ENCODE peak calls at places on chromosomes 1 and 21, in nine cellular contexts. L, H, P, F, W, S, B, Z and Y are unnamed samples.

GRCh38 chr1:210250998-210251679 is 18.5 kb downstream of the SERTAD4 start:
- DNase-seq in L (peak; percentile 62), H (peak; percentile 34), P (peak; percentile 77), F (peak; percentile 81), W (no peak), S (no peak), B (no peak), Z (peak; percentile 89), Y (peak; percentile 41)

GRCh38 chr1:223135176-223135575 is 7.9 kb downstream of the TLR5 start:
- DNase-seq in L (no peak), H (peak; percentile 72), P (no peak), F (peak; percentile 47), W (no peak), S (no peak), B (peak; percentile 69), Z (no peak), Y (peak; percentile 79)

GRCh38 chr1:200873116-200873670 is 412 bp downstream of the GPR25 start:
- DNase-seq in L (no peak), H (no peak), P (no peak), F (no peak), W (no peak), S (no peak), B (no peak), Z (peak; percentile 63), Y (peak; percentile 13)

GRCh38 chr1:43460988-43461693 is 7.4 kb upstream of the HYI start:
- DNase-seq in L (no peak), H (no peak), P (no peak), F (no peak), W (no peak), S (no peak), B (peak; percentile 68), Z (no peak), Y (peak; percentile 41)

GRCh38 chr1:194295690-194296089 is 1109.3 kb upstream of the B3GALT2 start:
- DNase-seq in L (no peak), H (no peak), P (no peak), F (no peak), W (peak; percentile 13), S (peak; percentile 49), B (peak; percentile 44), Z (no peak), Y (peak; percentile 55)

GRCh38 chr1:1361982-1362423 is 3.6 kb upstream of the MXRA8 start:
- DNase-seq in L (no peak), H (peak; percentile 71), P (no peak), F (no peak), W (no peak), S (no peak), B (peak; percentile 85), Z (peak; percentile 61), Y (peak; percentile 50)

GRCh38 chr1:47780469-47780995 is 216.7 kb downstream of the TRABD2B start:
- DNase-seq in L (no peak), H (no peak), P (no peak), F (no peak), W (peak; percentile 32), S (no peak), B (no peak), Z (no peak), Y (no peak)

GRCh38 chr1:158203693-158204457 is 23.2 kb downstream of the CD1D start:
- DNase-seq in L (no peak), H (no peak), P (no peak), F (no peak), W (peak; percentile 42), S (no peak), B (peak; percentile 76), Z (no peak), Y (peak; percentile 72)

GRCh38 chr1:192603218-192603787 is 27.7 kb downstream of the RGS1 start:
- DNase-seq in L (no peak), H (no peak), P (no peak), F (no peak), W (no peak), S (no peak), B (no peak), Z (no peak), Y (no peak)

GRCh38 chr1:86704972-86705632 is 726 bp downstream of the SH3GLB1 start:
- DNase-seq in L (peak; percentile 75), H (peak; percentile 65), P (no peak), F (peak; percentile 50), W (peak; percentile 60), S (peak; percentile 64), B (peak; percentile 50), Z (peak; percentile 52), Y (peak; percentile 61)

GRCh38 chr1:89532228-89532627 is 7.6 kb downstream of the LRRC8B start:
- DNase-seq in L (no peak), H (no peak), P (no peak), F (no peak), W (no peak), S (no peak), B (no peak), Z (no peak), Y (no peak)

GRCh38 chr1:242430956-242431355 is 93.5 kb downstream of the PLD5 start:
- DNase-seq in L (no peak), H (no peak), P (no peak), F (no peak), W (no peak), S (no peak), B (no peak), Z (no peak), Y (no peak)

GRCh38 chr1:242428403-242429190 is 95.9 kb downstream of the PLD5 start:
- DNase-seq in L (no peak), H (no peak), P (no peak), F (no peak), W (no peak), S (no peak), B (no peak), Z (no peak), Y (no peak)

GRCh38 chr1:242427519-242427918 is 97.0 kb downstream of the PLD5 start:
- DNase-seq in L (no peak), H (no peak), P (no peak), F (no peak), W (no peak), S (no peak), B (no peak), Z (no peak), Y (no peak)

GRCh38 chr1:242425232-242425631 is 99.3 kb downstream of the PLD5 start:
- DNase-seq in L (no peak), H (no peak), P (no peak), F (no peak), W (no peak), S (no peak), B (no peak), Z (no peak), Y (no peak)

DNA sequence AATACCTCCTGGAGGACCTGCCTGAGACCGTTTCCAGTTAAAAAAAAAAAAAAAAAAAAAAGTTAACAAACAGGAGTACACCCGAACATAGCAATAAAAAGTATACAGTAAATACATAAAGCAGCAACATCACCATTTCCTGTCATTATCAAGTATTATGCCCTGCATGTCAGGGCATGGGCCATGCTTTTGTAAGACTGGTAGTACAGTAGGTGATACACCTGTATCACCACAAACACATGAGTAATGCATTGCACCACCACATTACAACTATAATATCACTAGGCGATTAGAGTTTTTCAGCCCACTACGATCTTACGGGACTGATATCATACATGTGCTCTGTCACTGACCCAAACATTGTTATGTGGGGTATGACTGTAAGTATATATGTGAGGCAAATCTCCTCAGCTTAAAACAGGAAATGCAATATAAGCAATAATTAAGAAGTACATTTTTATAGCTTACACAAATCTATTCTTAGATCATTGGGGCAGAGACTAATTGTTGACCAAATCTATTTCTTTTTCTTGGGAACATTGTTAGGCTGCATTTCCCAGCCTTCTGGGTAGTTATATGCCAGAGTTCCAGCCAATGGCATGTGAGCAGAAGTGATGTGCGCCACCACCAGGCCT is 98.1 kb downstream of the PLD5 start:
- DNase-seq in L (no peak), H (no peak), P (no peak), F (no peak), W (peak; percentile 20), S (no peak), B (no peak), Z (no peak), Y (no peak)
- TF ChIP-seq CTCF in L (no peak), H (no peak), P (no peak), F (no peak), W (no peak), S (no peak), B (no peak), Z (no peak), Y (no peak)

DNA sequence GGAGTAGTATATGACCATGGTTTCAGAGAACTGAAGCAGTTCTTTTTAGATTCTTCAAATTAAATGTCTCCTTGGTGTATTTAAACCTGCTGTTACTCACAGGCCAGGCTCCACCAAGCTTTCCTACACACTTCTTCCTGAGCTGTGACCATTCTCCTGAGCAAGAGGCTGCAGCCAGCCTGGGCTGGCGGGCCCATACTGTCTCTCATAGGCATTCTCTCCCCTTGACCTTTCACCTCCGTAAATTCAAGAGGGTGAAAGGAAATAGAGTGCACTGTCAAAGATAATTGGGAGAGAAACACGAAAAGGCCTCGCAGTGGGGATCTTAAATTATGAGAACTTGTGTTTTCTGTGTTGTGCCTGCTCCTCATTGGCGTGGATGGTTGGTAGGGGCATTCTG is 2.3 kb downstream of the ARF1 start:
- DNase-seq in L (peak; percentile 22), H (peak; percentile 4), P (peak; percentile 19), F (no peak), W (no peak), S (no peak), B (no peak), Z (no peak), Y (no peak)
- H3K4me1 ChIP-seq in L (peaks cover 71% of the 10 kb centered on the region), H (peaks cover 67% of the 10 kb centered on the region), P (peaks cover 71% of the 10 kb centered on the region), F (peaks cover 53% of the 10 kb centered on the region), W (peaks cover 45% of the 10 kb centered on the region), S (peaks cover 75% of the 10 kb centered on the region), B (peaks cover 29% of the 10 kb centered on the region), Z (peaks cover 6% of the 10 kb centered on the region), Y (peaks cover 59% of the 10 kb centered on the region)

GRCh38 chr21:45529785-45530422 is 12.3 kb downstream of the SLC19A1 start:
- DNase-seq in L (no peak), H (no peak), P (no peak), F (no peak), W (no peak), S (no peak), B (no peak), Z (no peak), Y (no peak)

GRCh38 chr21:45528028-45528705 is 14.1 kb downstream of the SLC19A1 start:
- DNase-seq in L (peak; percentile 67), H (peak; percentile 2), P (peak; percentile 71), F (no peak), W (no peak), S (no peak), B (no peak), Z (no peak), Y (no peak)

GRCh38 chr21:45531393-45532215 is 10.6 kb downstream of the SLC19A1 start:
- DNase-seq in L (peak; percentile 45), H (peak; percentile 11), P (peak; percentile 61), F (no peak), W (no peak), S (no peak), B (no peak), Z (no peak), Y (no peak)

GRCh38 chr21:45530423-45531113 is 11.7 kb downstream of the SLC19A1 start:
- DNase-seq in L (peak; percentile 39), H (peak; percentile 7), P (peak; percentile 57), F (no peak), W (no peak), S (no peak), B (no peak), Z (no peak), Y (no peak)

GRCh38 chr21:45528981-45529784 is 13.1 kb downstream of the SLC19A1 start:
- DNase-seq in L (peak; percentile 55), H (peak; percentile 7), P (peak; percentile 68), F (no peak), W (no peak), S (no peak), B (no peak), Z (no peak), Y (no peak)
- H3K27ac ChIP-seq in L (peak overlapping the region; percentile 65), H (no peak overlapping the region), P (no peak overlapping the region), F (no peak overlapping the region), W (no peak overlapping the region), S (no peak overlapping the region), B (no peak overlapping the region), Z (no peak overlapping the region), Y (no peak overlapping the region)

GRCh38 chr1:33256335-33256700 is at the start of gene ZNF362:
- DNase-seq in L (peak; percentile 83), H (peak; percentile 77), P (peak; percentile 86), F (peak; percentile 44), W (peak; percentile 64), S (peak; percentile 82), B (peak; percentile 60), Z (peak; percentile 48), Y (peak; percentile 84)
- TF ChIP-seq CTCF in L (no peak), H (peak; percentile 14), P (no peak), F (no peak), W (no peak), S (no peak), B (peak; percentile 10), Z (no peak), Y (peak; percentile 2)